ENCODE peak calls at places on chromosomes 4 and X, in ten cellular contexts. N is CD4-positive, alpha-beta T cell; F is Peyer's patch; O is cardiac muscle cell; Q is AG09309; K is neural crest cell; J is kidney; E is HepG2; M is pancreas; U is uterus. W is an unnamed sample.
A peak's percentile ranks its signal among the peaks of the same experiment; 100 is the strongest.

GRCh38 chr4:25767877-25768475 is 94.8 kb downstream of the SEL1L3 start:
- DNase-seq in N (no peak), F (peak; percentile 66), O (peak; percentile 80), Q (peak; percentile 37), K (peak; percentile 56), J (no peak), E (peak; percentile 62), M (no peak), U (peak; percentile 35), W (peak; percentile 45)

GRCh38 chrX:153520286-153520917 is 3.0 kb downstream of the ATP2B3 start:
- DNase-seq in N (no peak), F (no peak), O (no peak), Q (no peak), K (no peak), J (no peak), E (no peak), M (no peak), U (no peak), W (no peak)

GRCh38 chr4:113452868-113453620 is 308.5 kb downstream of the CAMK2D start:
- DNase-seq in N (no peak), F (no peak), O (peak; percentile 35), Q (no peak), K (no peak), J (no peak), E (no peak), M (no peak), U (no peak), W (peak; percentile 11)

GRCh38 chrX:19225906-19226305 is 103.6 kb upstream of the ADGRG2 start:
- DNase-seq in N (no peak), F (no peak), O (peak; percentile 23), Q (no peak), K (no peak), J (no peak), E (no peak), M (no peak), U (no peak), W (no peak)

GRCh38 chrX:30593435-30594200 is 16.1 kb upstream of the TASL start:
- DNase-seq in N (peak; percentile 8), F (peak; percentile 67), O (no peak), Q (no peak), K (no peak), J (no peak), E (peak; percentile 7), M (no peak), U (no peak), W (peak; percentile 45)

GRCh38 chr4:517806-518070 is 18.7 kb downstream of the PIGG start:
- DNase-seq in N (no peak), F (no peak), O (no peak), Q (no peak), K (no peak), J (no peak), E (no peak), M (no peak), U (no peak), W (no peak)

GRCh38 chr4:1015746-1016145 is 4.3 kb downstream of the FGFRL1 start:
- DNase-seq in N (no peak), F (no peak), O (no peak), Q (no peak), K (no peak), J (no peak), E (no peak), M (no peak), U (no peak), W (no peak)

GRCh38 chrX:22060952-22061351 is 28.8 kb downstream of the PHEX start:
- DNase-seq in N (no peak), F (no peak), O (no peak), Q (no peak), K (no peak), J (no peak), E (no peak), M (no peak), U (no peak), W (no peak)

GRCh38 chr4:86840858-86841257 is 8.3 kb downstream of the SLC10A6 start:
- DNase-seq in N (no peak), F (no peak), O (no peak), Q (no peak), K (no peak), J (no peak), E (no peak), M (no peak), U (no peak), W (no peak)

GRCh38 chr4:71113294-71113693 is 119.8 kb downstream of the DCK start:
- DNase-seq in N (no peak), F (peak; percentile 76), O (no peak), Q (no peak), K (no peak), J (no peak), E (no peak), M (no peak), U (no peak), W (no peak)

GRCh38 chr4:8306511-8307021 is 37.0 kb downstream of the HTRA3 start:
- DNase-seq in N (no peak), F (peak; percentile 34), O (no peak), Q (no peak), K (no peak), J (peak; percentile 61), E (no peak), M (no peak), U (peak; percentile 48), W (no peak)

GRCh38 chr4:126338572-126338971 is 1023.8 kb downstream of the FAT4 start:
- DNase-seq in N (no peak), F (no peak), O (no peak), Q (no peak), K (no peak), J (no peak), E (no peak), M (no peak), U (no peak), W (no peak)

GRCh38 chrX:31268359-31268758 is 196.5 kb upstream of the FTHL17 start:
- DNase-seq in N (no peak), F (no peak), O (peak; percentile 24), Q (no peak), K (no peak), J (no peak), E (peak; percentile 2), M (no peak), U (no peak), W (no peak)

GRCh38 chr4:54930226-54930625 is 195.2 kb downstream of the KDR start:
- DNase-seq in N (no peak), F (no peak), O (no peak), Q (peak; percentile 17), K (no peak), J (no peak), E (no peak), M (no peak), U (no peak), W (no peak)

GRCh38 chrX:68498044-68498507 is 775 bp upstream of the YIPF6 start:
- DNase-seq in N (no peak), F (no peak), O (no peak), Q (no peak), K (no peak), J (no peak), E (peak; percentile 19), M (no peak), U (no peak), W (peak; percentile 13)
- TF ChIP-seq CTCF in N (no peak), F (no peak), O (peak; percentile 14), Q (no peak), K (peak; percentile 25), J (no peak), E (no peak), M (no peak), U (no peak), W (no peak)

DNA sequence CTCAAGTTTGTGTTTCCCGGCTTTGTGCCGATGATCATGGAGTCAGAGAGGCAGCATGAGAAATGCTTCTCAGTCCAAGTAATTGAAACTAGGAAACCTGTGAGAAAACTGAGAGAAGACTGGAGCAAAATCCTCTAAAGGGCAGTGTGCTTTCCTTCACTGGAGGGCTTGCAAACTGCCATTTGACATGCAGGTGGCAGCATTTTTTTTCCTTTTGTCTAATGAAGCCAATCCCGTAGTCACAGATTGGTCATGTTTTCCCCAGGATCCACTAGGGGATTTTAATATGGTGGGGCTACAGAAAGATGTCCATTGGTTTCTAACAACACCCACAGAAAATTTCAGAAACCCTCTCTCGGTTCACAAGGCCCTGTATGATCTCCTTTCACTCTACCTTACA is 117.4 kb upstream of the NUDT10 start:
- DNase-seq in N (no peak), F (no peak), O (peak; percentile 5), Q (no peak), K (no peak), J (no peak), E (peak; percentile 0), M (no peak), U (no peak), W (no peak)
- TF ChIP-seq CTCF in N (no peak), F (no peak), O (no peak), Q (no peak), K (peak; percentile 16), J (no peak), E (no peak), M (no peak), U (no peak), W (no peak)

GRCh38 chr4:183254162-183254561 is 65.9 kb downstream of the CLDN22 start:
- DNase-seq in N (no peak), F (no peak), O (no peak), Q (no peak), K (no peak), J (no peak), E (no peak), M (no peak), U (no peak), W (no peak)

GRCh38 chr4:183255487-183255886 is 64.6 kb downstream of the CLDN22 start:
- DNase-seq in N (no peak), F (no peak), O (no peak), Q (no peak), K (no peak), J (no peak), E (no peak), M (no peak), U (no peak), W (no peak)

GRCh38 chr4:183257808-183258207 is 62.3 kb downstream of the CLDN22 start:
- DNase-seq in N (no peak), F (no peak), O (no peak), Q (no peak), K (no peak), J (no peak), E (no peak), M (no peak), U (no peak), W (no peak)

GRCh38 chr4:183256756-183257385 is 63.2 kb downstream of the CLDN22 start:
- DNase-seq in N (peak; percentile 15), F (peak; percentile 68), O (peak; percentile 67), Q (no peak), K (peak; percentile 49), J (peak; percentile 70), E (peak; percentile 40), M (no peak), U (peak; percentile 47), W (peak; percentile 64)

DNA sequence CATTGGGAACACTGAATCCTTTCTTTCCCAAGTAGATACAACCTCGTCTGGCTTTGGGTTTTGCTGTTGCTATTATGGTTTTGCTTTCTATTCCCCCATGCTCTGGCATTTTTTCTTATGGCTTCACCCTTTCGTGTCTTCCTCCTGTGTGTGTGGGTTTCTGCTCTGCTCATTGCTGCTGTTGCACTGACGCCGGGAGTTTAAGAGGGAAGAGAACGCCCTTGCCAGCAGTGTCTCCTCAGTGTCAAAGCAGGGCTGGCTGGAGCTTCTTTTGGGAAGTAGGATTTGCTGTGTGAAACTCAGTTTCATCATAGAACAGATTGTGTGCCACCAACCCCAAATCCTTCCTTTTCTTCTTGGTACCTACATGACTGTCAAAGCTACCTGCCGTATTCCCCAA is 63.7 kb downstream of the CLDN22 start:
- DNase-seq in N (no peak), F (no peak), O (no peak), Q (no peak), K (no peak), J (peak; percentile 72), E (no peak), M (no peak), U (peak; percentile 26), W (no peak)
- TF ChIP-seq CTCF in N (no peak), F (no peak), O (no peak), Q (no peak), K (no peak), J (no peak), E (no peak), M (no peak), U (no peak), W (no peak)

GRCh38 chr4:79650794-79651431 is 242.9 kb upstream of the GK2 start:
- DNase-seq in N (no peak), F (no peak), O (no peak), Q (peak; percentile 34), K (no peak), J (no peak), E (no peak), M (no peak), U (no peak), W (no peak)
- TF ChIP-seq CTCF in N (no peak), F (no peak), O (no peak), Q (no peak), K (no peak), J (no peak), E (no peak), M (no peak), U (no peak), W (no peak)

W was measured in activated CD8-positive, alpha-beta T cell treated with anti-CD3 and anti-CD28 coated beads for 36 hours.